ENCODE peak calls at places on chromosomes 4 and X, in six cellular contexts. Q is mesendoderm, B is left ventricle myocardium inferior, P is cardiac muscle cell, H is tibial nerve, R is psoas muscle. U is an unnamed sample. For H3K27me3, the result is how much of the 10 kb centered on the place peaks cover.

GRCh38 chrX:11100281-11101035 is 10.7 kb upstream of the HCCS start:
- DNase-seq in Q (peak), B (no peak), P (peak), H (no peak), R (no peak), U (peak)

GRCh38 chr4:189615217-189615663 is 325.4 kb upstream of the FRG1 start:
- DNase-seq in Q (no peak), B (no peak), P (no peak), H (no peak), R (no peak), U (no peak)

GRCh38 chrX:72621619-72622485 is 49.2 kb upstream of the HDAC8 start:
- DNase-seq in Q (no peak), B (no peak), P (no peak), H (no peak), R (no peak), U (no peak)

GRCh38 chrX:1673337-1673736 is 58.5 kb downstream of the ASMT start:
- DNase-seq in Q (peak), B (no peak), P (peak), H (no peak), R (no peak), U (no peak)

GRCh38 chr4:101696276-101697010 is 94.1 kb upstream of the BANK1 start:
- DNase-seq in Q (no peak), B (no peak), P (no peak), H (no peak), R (no peak), U (no peak)

GRCh38 chrX:44306336-44306735 is 37.1 kb downstream of the EFHC2 start:
- DNase-seq in Q (no peak), B (no peak), P (no peak), H (no peak), R (no peak), U (no peak)

GRCh38 chr4:6046526-6047129 is 28.4 kb upstream of the C4orf50 start:
- DNase-seq in Q (no peak), B (no peak), P (no peak), H (no peak), R (no peak), U (no peak)

GRCh38 chr4:101239685-101240084 is 107.6 kb downstream of the PPP3CA start:
- DNase-seq in Q (no peak), B (no peak), P (no peak), H (no peak), R (no peak), U (no peak)

GRCh38 chrX:117957128-117957527 is 159.5 kb downstream of the KLHL13 start:
- DNase-seq in Q (no peak), B (no peak), P (no peak), H (no peak), R (no peak), U (no peak)

GRCh38 chr4:187000281-187000680 is 276.6 kb upstream of the FAT1 start:
- DNase-seq in Q (no peak), B (no peak), P (no peak), H (no peak), R (no peak), U (no peak)

GRCh38 chr4:134645778-134646177 is 444.2 kb upstream of the PABPC4L start:
- DNase-seq in Q (no peak), B (no peak), P (no peak), H (no peak), R (no peak), U (no peak)

GRCh38 chr4:88706574-88706973 is 8.9 kb upstream of the NAP1L5 start:
- DNase-seq in Q (peak), B (no peak), P (peak), H (no peak), R (peak), U (no peak)

GRCh38 chrX:119552508-119552907 is 12.7 kb downstream of the STEEP1 start:
- DNase-seq in Q (no peak), B (no peak), P (no peak), H (no peak), R (no peak), U (no peak)

GRCh38 chr4:18882468-18882867 is 860.9 kb upstream of the LCORL start:
- DNase-seq in Q (peak), B (no peak), P (peak), H (no peak), R (no peak), U (no peak)

GRCh38 chr4:16897991-16898827 is at the start of gene LDB2:
- DNase-seq in Q (peak), B (peak), P (peak), H (peak), R (peak), U (peak)

GRCh38 chr4:123941306-123941705 is 544.7 kb downstream of the SPRY1 start:
- DNase-seq in Q (no peak), B (no peak), P (no peak), H (no peak), R (no peak), U (no peak)

GRCh38 chr4:158025131-158025530 is 147.7 kb downstream of the GASK1B start:
- DNase-seq in Q (no peak), B (no peak), P (no peak), H (no peak), R (no peak), U (no peak)

GRCh38 chr4:76546282-76547166 is 111.5 kb downstream of the SHROOM3 start:
- DNase-seq in Q (peak), B (no peak), P (no peak), H (no peak), R (no peak), U (no peak)

GRCh38 chrX:40093586-40093985 is 4.2 kb downstream of the BCOR start:
- DNase-seq in Q (no peak), B (no peak), P (no peak), H (no peak), R (no peak), U (no peak)
- H3K27me3 ChIP-seq in Q (under half), B (under half), P (under half), H (half or more), R (half or more), U (under half)

GRCh38 chr4:10981611-10982010 is 297.0 kb upstream of the CLNK start:
- DNase-seq in Q (peak), B (no peak), P (no peak), H (no peak), R (no peak), U (no peak)
- H3K27me3 ChIP-seq in Q (under half), B (under half), P (under half), H (under half), R (under half), U (under half)

GRCh38 chrX:14660970-14661369 is 131.6 kb downstream of the GLRA2 start:
- DNase-seq in Q (no peak), B (no peak), P (no peak), H (no peak), R (no peak), U (no peak)
- H3K27me3 ChIP-seq in Q (under half), B (under half), P (under half), H (under half), R (under half), U (under half)

GRCh38 chr4:7396186-7396585 is 38.5 kb downstream of the PSAPL1 start:
- DNase-seq in Q (no peak), B (no peak), P (no peak), H (no peak), R (no peak), U (no peak)

GRCh38 chr4:7397206-7398103 is 37.3 kb downstream of the PSAPL1 start:
- DNase-seq in Q (no peak), B (no peak), P (no peak), H (no peak), R (no peak), U (no peak)

GRCh38 chr4:7394681-7395451 is 39.9 kb downstream of the PSAPL1 start:
- DNase-seq in Q (no peak), B (no peak), P (no peak), H (no peak), R (no peak), U (no peak)

GRCh38 chr4:7394184-7394575 is 40.5 kb downstream of the PSAPL1 start:
- DNase-seq in Q (no peak), B (no peak), P (no peak), H (no peak), R (no peak), U (no peak)

DNA sequence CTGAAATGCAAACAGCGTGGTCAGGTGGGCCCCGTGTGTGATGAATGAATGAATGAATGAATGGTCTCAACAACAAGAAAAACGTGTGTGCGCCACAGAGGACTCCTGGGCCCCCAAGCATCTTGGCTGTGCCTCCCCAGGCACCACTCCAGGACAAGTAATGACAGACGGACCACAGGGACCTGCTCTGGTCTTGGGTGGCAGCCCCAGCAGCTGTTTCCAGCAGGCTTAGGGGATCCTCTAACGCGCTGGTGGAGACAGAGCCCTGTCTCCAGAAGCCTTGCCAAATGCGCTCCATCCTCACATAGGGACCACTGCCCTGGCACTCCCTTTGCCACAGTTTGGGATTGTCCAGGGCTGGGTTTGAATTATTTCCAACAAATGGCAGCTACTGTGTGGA is 39.1 kb downstream of the PSAPL1 start:
- DNase-seq in Q (no peak), B (no peak), P (no peak), H (no peak), R (no peak), U (no peak)
- H3K27me3 ChIP-seq in Q (under half), B (half or more), P (under half), H (under half), R (half or more), U (under half)

GRCh38 chrX:132836471-132836870 is 122.0 kb downstream of the HS6ST2 start:
- DNase-seq in Q (no peak), B (no peak), P (no peak), H (no peak), R (no peak), U (no peak)

GRCh38 chrX:132834741-132835140 is 123.7 kb downstream of the HS6ST2 start:
- DNase-seq in Q (no peak), B (no peak), P (no peak), H (no peak), R (no peak), U (no peak)

GRCh38 chrX:132834109-132834508 is 124.3 kb downstream of the HS6ST2 start:
- DNase-seq in Q (no peak), B (no peak), P (no peak), H (no peak), R (no peak), U (no peak)

GRCh38 chrX:132837971-132838370 is 120.5 kb downstream of the HS6ST2 start:
- DNase-seq in Q (no peak), B (no peak), P (no peak), H (no peak), R (no peak), U (no peak)

DNA sequence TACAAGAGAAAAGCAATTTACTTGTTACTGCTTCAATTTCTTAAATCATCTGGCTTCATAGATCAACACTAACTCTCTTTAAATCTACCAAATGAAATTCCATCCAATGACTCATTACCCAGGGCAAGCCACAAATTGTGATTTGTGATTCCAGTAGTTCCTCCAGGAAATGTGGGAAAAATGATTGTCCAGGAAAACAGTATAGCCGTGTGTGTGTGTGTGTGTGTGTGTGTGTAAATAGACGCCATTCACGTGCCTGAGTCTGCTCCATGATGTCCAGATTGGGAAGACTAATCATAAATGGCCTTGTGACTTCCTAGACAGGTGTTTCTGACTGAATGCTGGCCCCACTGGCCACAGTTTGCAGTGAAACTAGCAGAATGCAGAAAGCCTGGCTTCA is 121.3 kb downstream of the HS6ST2 start:
- DNase-seq in Q (no peak), B (no peak), P (no peak), H (no peak), R (no peak), U (no peak)
- H3K27me3 ChIP-seq in Q (under half), B (under half), P (under half), H (under half), R (under half), U (under half)

GRCh38 chrX:131262738-131263679 is 26.1 kb downstream of the IGSF1 start:
- DNase-seq in Q (peak), B (no peak), P (peak), H (no peak), R (no peak), U (no peak)
- H3K27me3 ChIP-seq in Q (under half), B (under half), P (under half), H (under half), R (under half), U (under half)

GRCh38 chr4:7650606-7651400 is 216.1 kb upstream of the PSAPL1 start:
- DNase-seq in Q (peak), B (no peak), P (peak), H (no peak), R (no peak), U (peak)

GRCh38 chr4:7652906-7653305 is 218.2 kb upstream of the PSAPL1 start:
- DNase-seq in Q (no peak), B (no peak), P (no peak), H (no peak), R (no peak), U (no peak)

GRCh38 chr4:7652451-7652871 is 217.7 kb upstream of the PSAPL1 start:
- DNase-seq in Q (no peak), B (no peak), P (no peak), H (no peak), R (no peak), U (no peak)

GRCh38 chr4:7651461-7651921 is 216.8 kb upstream of the PSAPL1 start:
- DNase-seq in Q (peak), B (no peak), P (no peak), H (peak), R (peak), U (peak)

DNA sequence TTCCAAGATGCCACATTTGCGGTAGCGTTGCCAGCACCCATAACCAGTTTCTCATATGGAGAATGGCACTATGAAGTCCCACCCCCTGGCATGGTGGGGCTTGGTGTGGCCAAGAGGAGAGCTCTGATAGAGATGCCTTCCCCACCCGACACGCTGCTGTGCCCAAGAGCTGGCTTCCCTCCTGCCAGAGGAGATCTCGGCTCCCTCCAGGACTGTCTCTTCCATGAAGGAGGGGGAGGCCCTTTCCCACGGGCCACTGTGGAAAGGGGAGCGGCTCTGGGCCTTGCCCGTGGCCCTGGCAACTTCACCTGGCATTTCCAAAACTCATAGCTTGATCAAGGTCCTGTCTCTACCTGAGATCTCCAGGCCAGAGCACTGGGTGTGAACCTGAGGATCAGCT is 217.3 kb upstream of the PSAPL1 start:
- DNase-seq in Q (no peak), B (no peak), P (no peak), H (no peak), R (no peak), U (no peak)
- H3K27me3 ChIP-seq in Q (under half), B (half or more), P (under half), H (under half), R (under half), U (under half)

U was measured in sigmoid colon.